ENCODE peak calls at places on chromosomes 3 and 15, in ten cellular contexts. K is adrenal gland, S is left colon, R is dermis microvascular lymphatic vessel endothelial cell, W is LHCN-M2, B is HTR-8/SVneo, C is heart left ventricle, I is activated B cell treated with CpG ODN at 0.5 μM for 24 hours, A is MV-4-11, G is fibroblast of the conjunctiva. P is an unnamed sample.

GRCh38 chr3:196501316-196502064 is 2.1 kb downstream of the RNF168 start:
- DNase-seq in K (no peak), S (peak), R (no peak), W (peak), B (no peak), C (no peak), I (no peak), A (no peak), G (no peak), P (peak)

GRCh38 chr15:65082303-65082958 is 5.9 kb downstream of the KBTBD13 start:
- DNase-seq in K (no peak), S (peak), R (no peak), W (no peak), B (no peak), C (no peak), I (no peak), A (no peak), G (no peak), P (no peak)

GRCh38 chr15:31483924-31484368 is 157.3 kb downstream of the KLF13 start:
- DNase-seq in K (no peak), S (peak), R (no peak), W (no peak), B (no peak), C (no peak), I (no peak), A (no peak), G (no peak), P (no peak)

GRCh38 chr3:100129944-100130343 is 15.6 kb upstream of the FILIP1L start:
- DNase-seq in K (no peak), S (no peak), R (no peak), W (no peak), B (no peak), C (no peak), I (no peak), A (peak), G (no peak), P (no peak)

GRCh38 chr3:51384145-51384729 is 854 bp upstream of the MANF start:
- DNase-seq in K (no peak), S (no peak), R (peak), W (no peak), B (no peak), C (no peak), I (no peak), A (no peak), G (no peak), P (peak)

GRCh38 chr3:187913617-187914033 is 168.4 kb upstream of the BCL6 start:
- DNase-seq in K (no peak), S (no peak), R (no peak), W (peak), B (no peak), C (no peak), I (no peak), A (no peak), G (no peak), P (no peak)

GRCh38 chr3:150680562-150680961 is 23.2 kb downstream of the ERICH6 start:
- DNase-seq in K (no peak), S (no peak), R (no peak), W (no peak), B (no peak), C (no peak), I (no peak), A (no peak), G (no peak), P (no peak)

GRCh38 chr15:83327041-83327440 is 42.6 kb upstream of the BNC1 start:
- DNase-seq in K (no peak), S (no peak), R (no peak), W (no peak), B (no peak), C (no peak), I (no peak), A (no peak), G (no peak), P (peak)

GRCh38 chr15:75640483-75641175 is 605 bp upstream of the IMP3 start:
- DNase-seq in K (peak), S (no peak), R (peak), W (peak), B (no peak), C (peak), I (no peak), A (peak), G (no peak), P (peak)

GRCh38 chr3:18258492-18258891 is 166.6 kb downstream of the SATB1 start:
- DNase-seq in K (no peak), S (no peak), R (no peak), W (no peak), B (no peak), C (no peak), I (no peak), A (no peak), G (no peak), P (no peak)

GRCh38 chr3:184953396-184953795 is 141.4 kb downstream of the VPS8 start:
- DNase-seq in K (no peak), S (no peak), R (no peak), W (no peak), B (no peak), C (no peak), I (no peak), A (no peak), G (no peak), P (no peak)

GRCh38 chr3:58144478-58145142 is 66.2 kb downstream of the DNASE1L3 start:
- DNase-seq in K (no peak), S (no peak), R (no peak), W (no peak), B (no peak), C (no peak), I (no peak), A (no peak), G (no peak), P (no peak)

GRCh38 chr15:40344631-40345120 is 3.9 kb upstream of the CCDC9B start:
- DNase-seq in K (peak), S (peak), R (peak), W (peak), B (peak), C (no peak), I (peak), A (peak), G (peak), P (peak)

GRCh38 chr3:84600703-84601225 is 358.0 kb upstream of the CADM2 start:
- DNase-seq in K (no peak), S (no peak), R (no peak), W (peak), B (no peak), C (no peak), I (no peak), A (no peak), G (no peak), P (no peak)

GRCh38 chr3:183410280-183410679 is 18.1 kb downstream of the MCF2L2 start:
- DNase-seq in K (peak), S (no peak), R (no peak), W (no peak), B (peak), C (no peak), I (no peak), A (no peak), G (no peak), P (peak)

P was measured in RPMI7951.